ENCODE peak calls at places on chromosomes 16 and 17, in seven cellular contexts. G is mucosa of descending colon, I is gastrocnemius medialis, P is stomach, S is cardiac muscle cell, D is lower leg skin, N is left ventricle myocardium inferior. U is an unnamed sample.

GRCh38 chr16:70561623-70562022 is 38.0 kb downstream of the SF3B3 start:
- DNase-seq in G (no peak), I (peak), P (no peak), S (no peak), D (no peak), N (no peak), U (no peak)

GRCh38 chr17:82320956-82321927 is 3.8 kb upstream of the CD7 start:
- DNase-seq in G (no peak), I (no peak), P (no peak), S (peak), D (no peak), N (no peak), U (no peak)

GRCh38 chr16:52086901-52087300 is 460.0 kb downstream of the TOX3 start:
- DNase-seq in G (no peak), I (no peak), P (no peak), S (no peak), D (no peak), N (no peak), U (no peak)

GRCh38 chr16:635573-636205 is 416 bp downstream of the METTL26 start:
- DNase-seq in G (peak), I (no peak), P (no peak), S (no peak), D (no peak), N (no peak), U (no peak)

GRCh38 chr17:49471769-49472168 is 23.3 kb upstream of the NGFR start:
- DNase-seq in G (no peak), I (no peak), P (no peak), S (no peak), D (no peak), N (no peak), U (no peak)

GRCh38 chr17:44170499-44171201 is at the start of gene ASB16:
- DNase-seq in G (no peak), I (peak), P (peak), S (peak), D (no peak), N (peak), U (peak)

GRCh38 chr17:47733047-47733413 is at the start of gene TBX21:
- DNase-seq in G (peak), I (peak), P (peak), S (peak), D (peak), N (peak), U (peak)

GRCh38 chr16:69351309-69352027 is at the start of gene TMED6:
- DNase-seq in G (peak), I (no peak), P (peak), S (no peak), D (peak), N (no peak), U (no peak)

GRCh38 chr17:82000803-82001649 is 21.7 kb downstream of the CENPX start:
- DNase-seq in G (no peak), I (no peak), P (no peak), S (no peak), D (no peak), N (no peak), U (no peak)

DNA sequence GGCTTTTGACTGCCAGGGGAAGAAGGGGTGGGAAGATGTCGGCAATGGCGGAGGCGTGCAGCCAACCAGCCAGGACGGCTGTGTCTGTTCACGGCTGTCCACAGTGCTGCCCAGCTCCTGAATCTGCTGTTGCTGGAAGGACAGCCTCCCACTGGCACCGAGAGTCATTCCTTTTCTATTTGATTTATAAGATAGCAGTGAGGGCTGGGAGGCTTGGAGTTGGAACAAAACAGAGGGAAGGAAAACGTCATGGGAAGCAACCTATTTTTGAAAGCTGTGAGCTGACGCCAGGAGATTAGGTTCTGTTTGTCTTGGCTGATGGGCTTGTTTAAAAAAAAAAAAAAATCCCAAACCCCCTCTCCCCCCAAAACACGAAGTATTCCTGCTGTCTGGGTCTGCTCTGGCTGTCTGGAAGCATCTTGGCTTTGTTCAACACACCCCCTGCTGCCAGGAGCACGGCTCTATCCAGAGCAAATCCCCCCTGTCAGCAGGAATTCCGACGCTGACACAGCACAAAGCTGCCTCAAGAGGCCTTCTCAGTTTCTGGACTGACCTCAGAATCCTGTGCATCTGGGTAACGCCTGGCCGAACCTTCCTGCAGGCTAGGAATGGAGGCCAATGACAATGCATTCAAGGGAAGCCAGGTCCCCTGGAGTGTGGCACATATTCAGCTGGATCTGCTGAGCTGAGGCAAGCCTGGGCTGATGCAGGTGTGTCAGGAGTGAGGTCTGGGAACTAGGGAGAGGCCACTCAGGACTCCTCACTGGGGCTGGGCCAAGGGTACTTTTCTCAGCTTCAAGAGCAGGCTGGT is 41.0 kb upstream of the SREBF1 start:
- DNase-seq in G (peak), I (peak), P (peak), S (peak), D (peak), N (peak), U (peak)
- TF ChIP-seq CTCF in G (no peak), I (no peak), P (no peak), S (peak), D (no peak), N (peak), U (no peak)

DNA sequence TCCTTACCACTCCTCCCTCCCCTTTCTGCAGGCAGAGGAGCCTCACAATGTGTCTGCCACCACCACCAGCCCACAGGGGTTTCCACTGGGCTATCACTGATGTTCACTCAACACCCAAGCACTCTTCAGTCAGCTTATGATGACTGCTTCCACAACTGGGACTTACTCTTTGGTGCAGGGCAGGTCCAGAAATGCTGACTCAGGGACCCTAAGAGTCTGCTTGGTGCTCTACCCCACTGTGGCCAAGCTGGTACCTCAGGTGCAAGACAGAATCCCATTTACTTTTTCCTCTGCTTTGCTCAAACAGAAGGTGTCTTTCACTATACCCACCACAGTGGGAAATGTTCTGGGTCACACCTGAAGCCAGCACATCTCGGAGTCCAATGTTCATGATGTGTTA is 40.1 kb downstream of the ZNF267 start:
- DNase-seq in G (no peak), I (no peak), P (no peak), S (no peak), D (no peak), N (no peak), U (no peak)
- H3K4me3 ChIP-seq in G (no peak), I (no peak), P (no peak), S (no peak), D (no peak), N (no peak), U (no peak)

GRCh38 chr17:75995385-75995925 is 5.2 kb upstream of the CDK3 start:
- DNase-seq in G (peak), I (no peak), P (no peak), S (no peak), D (no peak), N (no peak), U (no peak)
- TF ChIP-seq CTCF in G (no peak), I (no peak), P (no peak), S (no peak), D (no peak), N (no peak), U (no peak)

GRCh38 chr16:3004781-3005284 is 7.9 kb upstream of the CLDN9 start:
- DNase-seq in G (peak), I (no peak), P (peak), S (peak), D (no peak), N (no peak), U (no peak)
- H3K4me3 ChIP-seq in G (no peak), I (peak), P (peak), S (peak), D (no peak), N (peak), U (peak)